ENCODE peak calls at places on chromosomes 13 and 19, in four cellular contexts. S, Z, U and N are unnamed samples.

GRCh38 chr19:49939721-49940481 is 10.6 kb upstream of the NUP62 start:
- DNase-seq in S (peak), Z (no peak), U (no peak), N (no peak)

GRCh38 chr19:23699521-23699860 is 12.5 kb upstream of the ZNF675 start:
- DNase-seq in S (no peak), Z (no peak), U (no peak), N (no peak)

GRCh38 chr13:44046428-44046827 is 166.7 kb downstream of the LACC1 start:
- DNase-seq in S (no peak), Z (no peak), U (no peak), N (no peak)

GRCh38 chr13:111425326-111425725 is 104.9 kb downstream of the TEX29 start:
- DNase-seq in S (no peak), Z (no peak), U (no peak), N (no peak)

GRCh38 chr13:26222523-26223046 is 471 bp upstream of the RNF6 start:
- DNase-seq in S (no peak), Z (no peak), U (no peak), N (no peak)

GRCh38 chr13:61880576-61881283 is 465.1 kb upstream of the PCDH20 start:
- DNase-seq in S (no peak), Z (no peak), U (peak), N (peak)

GRCh38 chr19:771332-771785 is 20.4 kb downstream of the MISP start:
- DNase-seq in S (peak), Z (no peak), U (peak), N (peak)

GRCh38 chr19:45400192-45400591 is 4.7 kb downstream of the PPP1R13L start:
- DNase-seq in S (peak), Z (no peak), U (no peak), N (peak)

GRCh38 chr19:6233827-6234511 is 45.8 kb downstream of the MLLT1 start:
- DNase-seq in S (no peak), Z (no peak), U (peak), N (no peak)

GRCh38 chr13:79749985-79750551 is 269.1 kb downstream of the NDFIP2 start:
- DNase-seq in S (no peak), Z (no peak), U (peak), N (peak)

GRCh38 chr19:46016426-46017094 is 6.3 kb downstream of the PGLYRP1 start:
- DNase-seq in S (peak), Z (peak), U (peak), N (peak)